ENCODE peak calls at places on chromosomes 4 and X, in four cellular contexts. J, T, B and Y are unnamed samples.

GRCh38 chr4:53929311-53929710 is 135.1 kb downstream of the CHIC2 start:
- DNase-seq in B (no peak), T (no peak), J (no peak), Y (no peak)

GRCh38 chrX:155113097-155113496 is 41.8 kb downstream of the BRCC3 start:
- DNase-seq in T (no peak), J (no peak), B (no peak), Y (no peak)

GRCh38 chr4:75831856-75832405 is 70.3 kb downstream of the PPEF2 start:
- DNase-seq in B (no peak), T (no peak), J (no peak), Y (no peak)

GRCh38 chrX:102516314-102516936 is at the start of gene TMSB15A:
- DNase-seq in B (peak), T (peak), J (peak), Y (no peak)

GRCh38 chrX:71910526-71911022 is at the start of gene NHSL2:
- DNase-seq in T (peak), J (no peak), B (no peak), Y (no peak)

GRCh38 chr4:41137879-41138278 is 76.5 kb downstream of the APBB2 start:
- DNase-seq in J (no peak), T (no peak), B (no peak), Y (no peak)

GRCh38 chr4:138908134-138908533 is 107.4 kb upstream of the NOCT start:
- DNase-seq in B (no peak), J (no peak), T (no peak), Y (no peak)

GRCh38 chr4:99305638-99306380 is 15.0 kb upstream of the ADH1A start:
- DNase-seq in T (no peak), B (no peak), J (no peak), Y (no peak)

GRCh38 chrX:140817943-140818342 is 108.4 kb downstream of the LINC00632 start:
- DNase-seq in T (peak), J (no peak), B (no peak), Y (no peak)

GRCh38 chrX:78754917-78755316 is 7.4 kb downstream of the LPAR4 start:
- DNase-seq in T (peak), J (no peak), B (no peak), Y (no peak)

GRCh38 chr4:182306792-182307507 is 63.7 kb downstream of the TENM3 start:
- DNase-seq in T (no peak), J (no peak), B (no peak), Y (no peak)

GRCh38 chr4:157220026-157220881 is at the start of gene GRIA2:
- DNase-seq in J (no peak), B (peak), T (peak), Y (no peak)

GRCh38 chrX:17042046-17042445 is 95.6 kb downstream of the REPS2 start:
- DNase-seq in B (no peak), J (no peak), T (no peak), Y (no peak)

GRCh38 chrX:123846598-123847038 is 13.2 kb upstream of the XIAP start:
- DNase-seq in B (no peak), J (no peak), T (no peak), Y (no peak)

GRCh38 chrX:72273718-72274117 is 3.3 kb downstream of the RPS4X start:
- DNase-seq in T (no peak), J (no peak), B (no peak), Y (no peak)

GRCh38 chr4:145488310-145488709 is 6.7 kb downstream of the SMAD1 start:
- DNase-seq in T (no peak), B (no peak), J (no peak), Y (no peak)

GRCh38 chrX:48794993-48795501 is 6.8 kb upstream of the HDAC6 start:
- DNase-seq in T (no peak), B (no peak), J (no peak), Y (no peak)